ENCODE peak calls at places on chromosome 2, in seven cellular contexts. One of them, this sample, is unnamed.

GRCh38 chr2:190469770-190470169 is 61.6 kb downstream of the MFSD6 start:
- DNase-seq in upper lobe of left lung: no peak
- DNase-seq in ovary: no peak
- DNase-seq in sigmoid colon: peak
- DNase-seq in A549: peak
- DNase-seq in suprapubic skin: no peak
- DNase-seq in K562: peak
- DNase-seq in this sample: peak

GRCh38 chr2:52960891-52961290 is 806.7 kb upstream of the CHAC2 start:
- DNase-seq in A549: no peak
- DNase-seq in upper lobe of left lung: no peak
- DNase-seq in suprapubic skin: no peak
- DNase-seq in ovary: no peak
- DNase-seq in K562: no peak
- DNase-seq in sigmoid colon: no peak
- DNase-seq in this sample: no peak

GRCh38 chr2:36952748-36953197 is 13.6 kb downstream of the STRN start:
- DNase-seq in sigmoid colon: no peak
- DNase-seq in upper lobe of left lung: no peak
- DNase-seq in suprapubic skin: no peak
- DNase-seq in K562: no peak
- DNase-seq in ovary: no peak
- DNase-seq in A549: no peak
- DNase-seq in this sample: no peak

GRCh38 chr2:143282684-143283083 is 153.5 kb downstream of the ARHGAP15 start:
- DNase-seq in A549: no peak
- DNase-seq in ovary: no peak
- DNase-seq in K562: peak
- DNase-seq in sigmoid colon: no peak
- DNase-seq in suprapubic skin: no peak
- DNase-seq in upper lobe of left lung: no peak
- DNase-seq in this sample: no peak

GRCh38 chr2:197058777-197059176 is 132.3 kb upstream of the PGAP1 start:
- DNase-seq in A549: no peak
- DNase-seq in upper lobe of left lung: no peak
- DNase-seq in suprapubic skin: no peak
- DNase-seq in K562: no peak
- DNase-seq in sigmoid colon: no peak
- DNase-seq in ovary: no peak
- DNase-seq in this sample: no peak

GRCh38 chr2:232621186-232621585 is 12.2 kb upstream of the EFHD1 start:
- DNase-seq in sigmoid colon: no peak
- DNase-seq in K562: no peak
- DNase-seq in A549: no peak
- DNase-seq in suprapubic skin: no peak
- DNase-seq in ovary: no peak
- DNase-seq in upper lobe of left lung: no peak
- DNase-seq in this sample: no peak

GRCh38 chr2:47907097-47907781 is 941 bp upstream of the FBXO11 start:
- DNase-seq in upper lobe of left lung: peak
- DNase-seq in suprapubic skin: no peak
- DNase-seq in A549: no peak
- DNase-seq in sigmoid colon: no peak
- DNase-seq in ovary: peak
- DNase-seq in K562: peak
- DNase-seq in this sample: peak

GRCh38 chr2:112749755-112750559 is 14.5 kb downstream of the CKAP2L start:
- DNase-seq in upper lobe of left lung: peak
- DNase-seq in ovary: peak
- DNase-seq in suprapubic skin: peak
- DNase-seq in A549: peak
- DNase-seq in K562: peak
- DNase-seq in sigmoid colon: peak
- DNase-seq in this sample: peak

GRCh38 chr2:17303496-17303895 is 214.7 kb downstream of the RAD51AP2 start:
- DNase-seq in sigmoid colon: no peak
- DNase-seq in upper lobe of left lung: no peak
- DNase-seq in suprapubic skin: no peak
- DNase-seq in ovary: no peak
- DNase-seq in K562: no peak
- DNase-seq in A549: no peak
- DNase-seq in this sample: no peak

GRCh38 chr2:235521844-235522243 is 28.0 kb downstream of the AGAP1 start:
- DNase-seq in ovary: no peak
- DNase-seq in sigmoid colon: no peak
- DNase-seq in suprapubic skin: no peak
- DNase-seq in A549: no peak
- DNase-seq in upper lobe of left lung: peak
- DNase-seq in K562: no peak
- DNase-seq in this sample: no peak

GRCh38 chr2:236949089-236949935 is 136.4 kb upstream of the COPS8 start:
- DNase-seq in A549: no peak
- DNase-seq in upper lobe of left lung: no peak
- DNase-seq in suprapubic skin: no peak
- DNase-seq in sigmoid colon: peak
- DNase-seq in ovary: no peak
- DNase-seq in K562: no peak
- DNase-seq in this sample: no peak

GRCh38 chr2:152541712-152542111 is 175.5 kb downstream of the PRPF40A start:
- DNase-seq in A549: no peak
- DNase-seq in ovary: no peak
- DNase-seq in K562: no peak
- DNase-seq in upper lobe of left lung: no peak
- DNase-seq in sigmoid colon: no peak
- DNase-seq in suprapubic skin: no peak
- DNase-seq in this sample: no peak

GRCh38 chr2:152542995-152543481 is 174.2 kb downstream of the PRPF40A start:
- DNase-seq in sigmoid colon: no peak
- DNase-seq in ovary: peak
- DNase-seq in upper lobe of left lung: no peak
- DNase-seq in suprapubic skin: no peak
- DNase-seq in A549: peak
- DNase-seq in K562: no peak
- DNase-seq in this sample: no peak

GRCh38 chr2:152544626-152545025 is 172.6 kb downstream of the PRPF40A start:
- DNase-seq in upper lobe of left lung: no peak
- DNase-seq in sigmoid colon: no peak
- DNase-seq in A549: no peak
- DNase-seq in suprapubic skin: no peak
- DNase-seq in ovary: no peak
- DNase-seq in K562: no peak
- DNase-seq in this sample: no peak

GRCh38 chr2:152543717-152544116 is 173.5 kb downstream of the PRPF40A start:
- DNase-seq in sigmoid colon: no peak
- DNase-seq in upper lobe of left lung: no peak
- DNase-seq in A549: no peak
- DNase-seq in suprapubic skin: no peak
- DNase-seq in K562: no peak
- DNase-seq in ovary: no peak
- DNase-seq in this sample: no peak

DNA sequence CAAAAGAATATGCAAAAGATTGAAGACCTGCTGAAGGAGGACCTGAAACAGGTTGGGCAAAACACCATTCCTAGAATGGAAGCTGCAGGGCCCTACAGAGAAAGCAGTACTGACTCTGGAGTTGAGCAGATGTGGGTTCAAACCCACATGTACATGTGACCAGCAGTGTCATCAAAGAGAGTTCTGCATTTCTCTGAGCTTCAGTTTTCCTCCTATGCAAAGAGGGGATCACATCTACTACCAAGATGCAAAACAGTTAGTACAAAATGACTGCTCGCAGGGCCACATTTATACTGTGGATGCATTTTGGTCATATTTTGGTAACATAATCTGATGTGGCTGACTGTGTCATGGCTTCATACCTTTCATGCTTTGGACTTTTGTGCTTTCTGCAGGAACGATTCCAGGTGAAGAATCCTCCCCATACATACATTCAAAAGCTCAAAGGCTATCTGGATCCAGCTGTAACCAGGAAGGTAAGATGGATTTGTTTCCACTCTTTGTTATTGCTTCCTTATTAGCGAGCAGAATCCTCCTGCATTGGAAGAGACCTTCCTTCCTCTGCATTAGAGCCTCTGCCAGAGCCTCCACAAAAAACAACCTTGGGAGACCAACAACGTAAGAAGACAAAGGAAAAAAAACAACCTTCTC is 174.8 kb downstream of the PRPF40A start:
- DNase-seq in sigmoid colon: no peak
- DNase-seq in upper lobe of left lung: no peak
- DNase-seq in A549: no peak
- DNase-seq in K562: no peak
- DNase-seq in ovary: no peak
- DNase-seq in suprapubic skin: no peak
- DNase-seq in this sample: no peak
- H3K4me3 ChIP-seq in sigmoid colon: no peak
- H3K4me3 ChIP-seq in upper lobe of left lung: no peak
- H3K4me3 ChIP-seq in A549: no peak
- H3K4me3 ChIP-seq in K562: no peak
- H3K4me3 ChIP-seq in ovary: no peak
- H3K4me3 ChIP-seq in suprapubic skin: no peak
- H3K4me3 ChIP-seq in this sample: no peak

GRCh38 chr2:27708257-27708654 is 44.6 kb downstream of the SLC4A1AP start:
- DNase-seq in sigmoid colon: no peak
- DNase-seq in K562: no peak
- DNase-seq in suprapubic skin: no peak
- DNase-seq in ovary: no peak
- DNase-seq in A549: no peak
- DNase-seq in upper lobe of left lung: no peak
- DNase-seq in this sample: no peak

GRCh38 chr2:27704342-27704876 is 40.7 kb downstream of the SLC4A1AP start:
- DNase-seq in K562: no peak
- DNase-seq in sigmoid colon: no peak
- DNase-seq in suprapubic skin: no peak
- DNase-seq in ovary: no peak
- DNase-seq in upper lobe of left lung: no peak
- DNase-seq in A549: no peak
- DNase-seq in this sample: no peak

GRCh38 chr2:27707462-27708256 is 44.0 kb downstream of the SLC4A1AP start:
- DNase-seq in ovary: peak
- DNase-seq in upper lobe of left lung: no peak
- DNase-seq in K562: no peak
- DNase-seq in sigmoid colon: no peak
- DNase-seq in suprapubic skin: no peak
- DNase-seq in A549: no peak
- DNase-seq in this sample: no peak

GRCh38 chr2:27703638-27704341 is 40.1 kb downstream of the SLC4A1AP start:
- DNase-seq in upper lobe of left lung: peak
- DNase-seq in sigmoid colon: peak
- DNase-seq in ovary: peak
- DNase-seq in suprapubic skin: peak
- DNase-seq in K562: peak
- DNase-seq in A549: peak
- DNase-seq in this sample: peak

DNA sequence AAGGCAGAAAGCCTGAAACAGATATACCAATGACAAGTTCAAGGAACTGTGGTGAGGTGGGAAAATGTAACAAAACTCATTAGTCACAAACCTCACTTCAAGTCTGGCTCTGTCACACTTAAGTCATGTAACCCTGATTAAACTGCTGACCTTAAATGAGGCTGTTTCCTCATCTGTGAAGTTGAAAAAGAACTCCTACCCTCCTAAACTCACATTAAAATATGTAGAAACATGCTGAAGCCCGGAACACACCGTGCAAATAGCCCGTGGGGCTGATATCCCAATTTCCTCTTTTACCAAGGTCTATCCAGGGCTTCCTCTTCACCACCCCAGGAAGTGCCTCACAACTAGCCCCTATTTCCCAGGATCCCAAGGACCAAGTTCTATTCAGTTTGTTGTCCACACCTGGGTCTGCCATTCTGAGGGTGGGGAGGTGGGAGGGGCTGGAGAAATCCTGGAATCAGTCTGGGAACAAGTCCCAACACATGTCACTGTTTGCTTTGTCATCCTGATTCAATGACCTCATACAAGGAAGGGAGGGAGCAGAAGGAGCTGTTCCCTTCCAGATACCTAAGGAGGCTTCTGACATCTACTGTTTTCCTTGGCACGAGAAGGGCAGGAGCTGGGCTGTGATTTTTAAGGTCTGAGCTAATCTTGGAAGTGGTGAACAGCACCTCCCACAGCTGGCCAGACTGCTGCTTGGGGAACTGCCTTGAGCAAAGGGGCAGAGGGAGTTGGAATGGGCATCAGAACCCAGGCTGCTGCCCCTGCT is 42.3 kb downstream of the SLC4A1AP start:
- DNase-seq in ovary: peak
- DNase-seq in suprapubic skin: peak
- DNase-seq in A549: peak
- DNase-seq in sigmoid colon: peak
- DNase-seq in K562: no peak
- DNase-seq in upper lobe of left lung: peak
- DNase-seq in this sample: peak
- TF ChIP-seq EP300 in ovary: peak
- TF ChIP-seq EP300 in suprapubic skin: peak
- TF ChIP-seq EP300 in A549: peak
- TF ChIP-seq EP300 in sigmoid colon: peak
- TF ChIP-seq EP300 in K562: no peak
- TF ChIP-seq EP300 in upper lobe of left lung: peak
- TF ChIP-seq EP300 in this sample: peak

GRCh38 chr2:227460833-227461232 is 11.1 kb upstream of the AGFG1 start:
- DNase-seq in upper lobe of left lung: no peak
- DNase-seq in K562: no peak
- DNase-seq in A549: no peak
- DNase-seq in sigmoid colon: no peak
- DNase-seq in ovary: no peak
- DNase-seq in suprapubic skin: no peak
- DNase-seq in this sample: no peak
- H3K27ac ChIP-seq in upper lobe of left lung: no peak
- H3K27ac ChIP-seq in K562: no peak
- H3K27ac ChIP-seq in A549: peak
- H3K27ac ChIP-seq in sigmoid colon: no peak
- H3K27ac ChIP-seq in ovary: no peak
- H3K27ac ChIP-seq in suprapubic skin: no peak
- H3K27ac ChIP-seq in this sample: no peak

DNA sequence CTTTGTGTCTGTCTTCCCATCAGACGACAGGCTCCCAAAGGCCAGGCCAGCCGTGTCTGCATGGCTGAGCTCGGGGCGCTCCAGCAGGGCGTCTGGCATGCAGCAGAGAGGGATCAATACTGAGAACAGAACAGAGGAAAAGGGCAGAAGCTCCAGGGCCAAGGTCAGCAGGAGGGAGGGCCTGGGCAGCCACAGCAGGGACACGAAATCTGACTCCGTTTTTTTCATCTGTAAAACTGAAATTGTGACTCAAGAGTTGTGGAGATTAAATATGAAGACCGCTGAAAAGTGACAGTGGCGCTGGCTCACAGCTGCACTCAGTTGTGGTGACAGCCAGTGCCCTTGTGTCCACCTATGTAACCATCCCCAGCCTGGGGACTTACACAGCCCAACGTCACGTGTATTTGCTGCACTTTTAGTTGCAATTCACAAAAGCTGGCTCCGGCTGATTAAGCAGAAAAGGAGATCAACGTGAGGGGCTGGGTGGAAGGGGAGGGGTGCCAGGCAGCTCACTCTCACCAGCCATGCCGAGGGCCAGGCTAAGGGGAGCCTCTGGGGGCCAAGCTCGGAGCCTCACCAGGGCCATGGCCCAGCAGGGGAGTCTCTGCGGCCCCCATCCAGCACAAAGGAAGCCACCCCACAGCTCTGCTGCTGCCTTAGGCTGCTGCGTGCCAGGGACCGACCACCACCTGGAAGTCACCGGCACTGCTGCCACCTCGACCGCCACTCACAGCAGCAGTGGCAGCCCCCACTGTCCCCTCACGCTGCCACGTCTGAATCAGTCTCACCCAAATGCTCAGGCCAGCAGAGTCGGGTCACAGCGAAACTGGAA is 74.7 kb downstream of the EIPR1 start:
- DNase-seq in A549: no peak
- DNase-seq in suprapubic skin: no peak
- DNase-seq in K562: no peak
- DNase-seq in sigmoid colon: no peak
- DNase-seq in ovary: no peak
- DNase-seq in upper lobe of left lung: no peak
- DNase-seq in this sample: no peak
- H3K4me3 ChIP-seq in A549: peak
- H3K4me3 ChIP-seq in suprapubic skin: peak
- H3K4me3 ChIP-seq in K562: no peak
- H3K4me3 ChIP-seq in sigmoid colon: peak
- H3K4me3 ChIP-seq in ovary: no peak
- H3K4me3 ChIP-seq in upper lobe of left lung: peak
- H3K4me3 ChIP-seq in this sample: no peak